ENCODE peak calls at places on chromosomes 1 and 21, in five cellular contexts. One of them, this sample, is unnamed.

GRCh38 chr1:220483700-220484099 is 44.2 kb upstream of the MARK1 start:
- DNase-seq in stimulated activated CD4-positive, alpha-beta T cell treated with anti-CD3 and anti-CD28 coated beads, Interleukin-2, amount 100 ng/mL, for 24 hours: no peak
- DNase-seq in nephron progenitor cell: no peak
- DNase-seq in astrocyte of the spinal cord: no peak
- DNase-seq in PC-3: no peak
- DNase-seq in this sample: no peak

GRCh38 chr21:35843911-35844667 is 216.2 kb downstream of the SETD4 start:
- DNase-seq in astrocyte of the spinal cord: no peak
- DNase-seq in PC-3: no peak
- DNase-seq in nephron progenitor cell: no peak
- DNase-seq in stimulated activated CD4-positive, alpha-beta T cell treated with anti-CD3 and anti-CD28 coated beads, Interleukin-2, amount 100 ng/mL, for 24 hours: no peak
- DNase-seq in this sample: no peak

GRCh38 chr1:108653431-108654105 is 7.3 kb downstream of the HENMT1 start:
- DNase-seq in PC-3: no peak
- DNase-seq in nephron progenitor cell: no peak
- DNase-seq in stimulated activated CD4-positive, alpha-beta T cell treated with anti-CD3 and anti-CD28 coated beads, Interleukin-2, amount 100 ng/mL, for 24 hours: no peak
- DNase-seq in astrocyte of the spinal cord: no peak
- DNase-seq in this sample: no peak

GRCh38 chr1:53195913-53196484 is 625 bp upstream of the CPT2 start:
- DNase-seq in PC-3: peak
- DNase-seq in astrocyte of the spinal cord: no peak
- DNase-seq in stimulated activated CD4-positive, alpha-beta T cell treated with anti-CD3 and anti-CD28 coated beads, Interleukin-2, amount 100 ng/mL, for 24 hours: no peak
- DNase-seq in nephron progenitor cell: no peak
- DNase-seq in this sample: no peak

GRCh38 chr1:232344791-232345399 is 285.0 kb downstream of the SIPA1L2 start:
- DNase-seq in PC-3: peak
- DNase-seq in nephron progenitor cell: no peak
- DNase-seq in astrocyte of the spinal cord: peak
- DNase-seq in stimulated activated CD4-positive, alpha-beta T cell treated with anti-CD3 and anti-CD28 coated beads, Interleukin-2, amount 100 ng/mL, for 24 hours: no peak
- DNase-seq in this sample: no peak

GRCh38 chr1:145845144-145845513 is 301 bp upstream of the NUDT17 start:
- DNase-seq in stimulated activated CD4-positive, alpha-beta T cell treated with anti-CD3 and anti-CD28 coated beads, Interleukin-2, amount 100 ng/mL, for 24 hours: no peak
- DNase-seq in nephron progenitor cell: no peak
- DNase-seq in astrocyte of the spinal cord: no peak
- DNase-seq in PC-3: no peak
- DNase-seq in this sample: no peak

GRCh38 chr1:101618900-101619299 is 377.8 kb downstream of the OLFM3 start:
- DNase-seq in stimulated activated CD4-positive, alpha-beta T cell treated with anti-CD3 and anti-CD28 coated beads, Interleukin-2, amount 100 ng/mL, for 24 hours: no peak
- DNase-seq in astrocyte of the spinal cord: no peak
- DNase-seq in nephron progenitor cell: no peak
- DNase-seq in PC-3: no peak
- DNase-seq in this sample: no peak

GRCh38 chr1:178057131-178057765 is 36.7 kb upstream of the RASAL2 start:
- DNase-seq in stimulated activated CD4-positive, alpha-beta T cell treated with anti-CD3 and anti-CD28 coated beads, Interleukin-2, amount 100 ng/mL, for 24 hours: no peak
- DNase-seq in astrocyte of the spinal cord: peak
- DNase-seq in PC-3: no peak
- DNase-seq in nephron progenitor cell: no peak
- DNase-seq in this sample: no peak

GRCh38 chr1:59915516-59915915 is 11.1 kb downstream of the CYP2J2 start:
- DNase-seq in stimulated activated CD4-positive, alpha-beta T cell treated with anti-CD3 and anti-CD28 coated beads, Interleukin-2, amount 100 ng/mL, for 24 hours: no peak
- DNase-seq in PC-3: no peak
- DNase-seq in nephron progenitor cell: no peak
- DNase-seq in astrocyte of the spinal cord: no peak
- DNase-seq in this sample: no peak

GRCh38 chr1:22111620-22112019 is 31.3 kb downstream of the WNT4 start:
- DNase-seq in nephron progenitor cell: no peak
- DNase-seq in stimulated activated CD4-positive, alpha-beta T cell treated with anti-CD3 and anti-CD28 coated beads, Interleukin-2, amount 100 ng/mL, for 24 hours: no peak
- DNase-seq in astrocyte of the spinal cord: peak
- DNase-seq in PC-3: no peak
- DNase-seq in this sample: no peak

GRCh38 chr1:204627436-204627835 is 58.1 kb downstream of the LRRN2 start:
- DNase-seq in astrocyte of the spinal cord: no peak
- DNase-seq in PC-3: no peak
- DNase-seq in nephron progenitor cell: no peak
- DNase-seq in stimulated activated CD4-positive, alpha-beta T cell treated with anti-CD3 and anti-CD28 coated beads, Interleukin-2, amount 100 ng/mL, for 24 hours: no peak
- DNase-seq in this sample: no peak

GRCh38 chr21:42395302-42395701 is 550 bp downstream of the TMPRSS3 start:
- DNase-seq in astrocyte of the spinal cord: no peak
- DNase-seq in nephron progenitor cell: no peak
- DNase-seq in PC-3: no peak
- DNase-seq in stimulated activated CD4-positive, alpha-beta T cell treated with anti-CD3 and anti-CD28 coated beads, Interleukin-2, amount 100 ng/mL, for 24 hours: no peak
- DNase-seq in this sample: no peak

GRCh38 chr1:185670187-185670627 is 64.0 kb upstream of the HMCN1 start:
- DNase-seq in nephron progenitor cell: peak
- DNase-seq in stimulated activated CD4-positive, alpha-beta T cell treated with anti-CD3 and anti-CD28 coated beads, Interleukin-2, amount 100 ng/mL, for 24 hours: peak
- DNase-seq in astrocyte of the spinal cord: peak
- DNase-seq in PC-3: peak
- DNase-seq in this sample: no peak

GRCh38 chr1:218366322-218367052 is 21.4 kb downstream of the TGFB2 start:
- DNase-seq in stimulated activated CD4-positive, alpha-beta T cell treated with anti-CD3 and anti-CD28 coated beads, Interleukin-2, amount 100 ng/mL, for 24 hours: no peak
- DNase-seq in nephron progenitor cell: no peak
- DNase-seq in PC-3: no peak
- DNase-seq in astrocyte of the spinal cord: peak
- DNase-seq in this sample: no peak

GRCh38 chr1:201724760-201725105 is 104.2 kb upstream of the IPO9 start:
- DNase-seq in nephron progenitor cell: no peak
- DNase-seq in astrocyte of the spinal cord: peak
- DNase-seq in stimulated activated CD4-positive, alpha-beta T cell treated with anti-CD3 and anti-CD28 coated beads, Interleukin-2, amount 100 ng/mL, for 24 hours: no peak
- DNase-seq in PC-3: no peak
- DNase-seq in this sample: no peak

GRCh38 chr1:182357177-182357576 is 34.4 kb downstream of the GLUL start:
- DNase-seq in nephron progenitor cell: no peak
- DNase-seq in astrocyte of the spinal cord: no peak
- DNase-seq in stimulated activated CD4-positive, alpha-beta T cell treated with anti-CD3 and anti-CD28 coated beads, Interleukin-2, amount 100 ng/mL, for 24 hours: no peak
- DNase-seq in PC-3: no peak
- DNase-seq in this sample: no peak

GRCh38 chr1:229114781-229115417 is 156.0 kb upstream of the RAB4A start:
- DNase-seq in PC-3: no peak
- DNase-seq in nephron progenitor cell: peak
- DNase-seq in stimulated activated CD4-positive, alpha-beta T cell treated with anti-CD3 and anti-CD28 coated beads, Interleukin-2, amount 100 ng/mL, for 24 hours: no peak
- DNase-seq in astrocyte of the spinal cord: no peak
- DNase-seq in this sample: no peak

GRCh38 chr1:77350012-77350411 is 68.2 kb downstream of the AK5 start:
- DNase-seq in stimulated activated CD4-positive, alpha-beta T cell treated with anti-CD3 and anti-CD28 coated beads, Interleukin-2, amount 100 ng/mL, for 24 hours: no peak
- DNase-seq in astrocyte of the spinal cord: no peak
- DNase-seq in nephron progenitor cell: no peak
- DNase-seq in PC-3: no peak
- DNase-seq in this sample: no peak